ENCODE peak calls at places on chromosome X, in ten cellular contexts. M is Right ventricle myocardium superior; R is choroid plexus epithelial cell; T is DMS153; O is NCI-H460; N is body of pancreas; D is stimulated activated naive CD4-positive, alpha-beta T cell; F is LoVo; L is AG04449; Q is amniotic stem cell. I is an unnamed sample.

GRCh38 chrX:120795301-120795700 is 80.4 kb downstream of the CT47B1 start:
- DNase-seq in M (no peak), R (peak; percentile 55), T (no peak), O (no peak), N (no peak), D (no peak), F (no peak), L (no peak), Q (no peak), I (no peak)

GRCh38 chrX:129637217-129638109 is 17.3 kb downstream of the APLN start:
- DNase-seq in M (peak; percentile 82), R (peak; percentile 76), T (peak; percentile 42), O (peak; percentile 65), N (peak; percentile 67), D (peak; percentile 28), F (peak; percentile 30), L (no peak), Q (no peak), I (peak; percentile 70)

GRCh38 chrX:79259073-79259689 is 108.0 kb downstream of the ITM2A start:
- DNase-seq in M (peak; percentile 25), R (peak; percentile 4), T (no peak), O (no peak), N (no peak), D (peak; percentile 74), F (no peak), L (no peak), Q (no peak), I (peak; percentile 51)

GRCh38 chrX:135421932-135422809 is at the start of gene SMIM10L2A:
- DNase-seq in M (no peak), R (no peak), T (no peak), O (no peak), N (no peak), D (peak; percentile 28), F (no peak), L (no peak), Q (no peak), I (no peak)

GRCh38 chrX:53483838-53484420 is 49.8 kb upstream of the HSD17B10 start:
- DNase-seq in M (no peak), R (no peak), T (no peak), O (no peak), N (no peak), D (no peak), F (no peak), L (no peak), Q (no peak), I (no peak)

GRCh38 chrX:38717871-38718270 is 83.4 kb upstream of the MID1IP1 start:
- DNase-seq in M (no peak), R (peak; percentile 39), T (no peak), O (peak; percentile 3), N (no peak), D (no peak), F (no peak), L (no peak), Q (no peak), I (peak; percentile 12)

GRCh38 chrX:130654409-130654970 is 248.5 kb downstream of the ENOX2 start:
- DNase-seq in M (no peak), R (peak; percentile 16), T (no peak), O (no peak), N (no peak), D (no peak), F (no peak), L (peak; percentile 24), Q (no peak), I (no peak)

GRCh38 chrX:136880003-136880451 is 498 bp downstream of the RBMX start:
- DNase-seq in M (peak; percentile 41), R (peak; percentile 26), T (no peak), O (no peak), N (peak; percentile 21), D (peak; percentile 43), F (peak; percentile 31), L (no peak), Q (no peak), I (peak; percentile 36)

GRCh38 chrX:16828126-16828908 is 41.8 kb downstream of the RBBP7 start:
- DNase-seq in M (no peak), R (peak; percentile 96), T (no peak), O (peak; percentile 82), N (peak; percentile 18), D (no peak), F (no peak), L (no peak), Q (no peak), I (no peak)

GRCh38 chrX:74422576-74423288 is 1.4 kb downstream of the SLC16A2 start:
- DNase-seq in M (peak; percentile 71), R (peak; percentile 71), T (no peak), O (no peak), N (peak; percentile 40), D (no peak), F (no peak), L (no peak), Q (no peak), I (peak; percentile 18)

GRCh38 chrX:45784590-45784989 is 583.9 kb upstream of the DIPK2B start:
- DNase-seq in M (no peak), R (no peak), T (no peak), O (no peak), N (no peak), D (no peak), F (no peak), L (no peak), Q (no peak), I (no peak)

I was measured in small intestine.